ENCODE peak calls at places on chromosome 22, in four cellular contexts. P is GM12878, B is WTC11, L is K562. S is an unnamed sample.

GRCh38 chr22:44172370-44173108 is 8.2 kb upstream of the PARVG start:
- DNase-seq in P (no peak), B (no peak), L (no peak), S (no peak)

GRCh38 chr22:44153705-44154104 is 27.0 kb upstream of the PARVG start:
- DNase-seq in P (no peak), B (no peak), L (no peak), S (no peak)

GRCh38 chr22:43849731-43850130 is 12.6 kb downstream of the SULT4A1 start:
- DNase-seq in P (no peak), B (no peak), L (no peak), S (no peak)

GRCh38 chr22:49862408-49862776 is 8.7 kb downstream of the ZBED4 start:
- DNase-seq in P (no peak), B (no peak), L (no peak), S (no peak)

GRCh38 chr22:47564651-47565050 is 802.2 kb downstream of the TBC1D22A start:
- DNase-seq in P (no peak), B (no peak), L (peak; percentile 10), S (no peak)

GRCh38 chr22:45223304-45224117 is 17.2 kb downstream of the KIAA0930 start:
- DNase-seq in P (no peak), B (no peak), L (no peak), S (no peak)

GRCh38 chr22:46673205-46673604 is 53.0 kb downstream of the GRAMD4 start:
- DNase-seq in P (no peak), B (no peak), L (no peak), S (no peak)

GRCh38 chr22:27730649-27731433 is 70.7 kb downstream of the MN1 start:
- DNase-seq in P (no peak), B (no peak), L (no peak), S (no peak)

GRCh38 chr22:31040542-31041398 is 40.3 kb upstream of the SMTN start:
- DNase-seq in P (no peak), B (no peak), L (no peak), S (no peak)

GRCh38 chr22:25141994-25142620 is 57.6 kb upstream of the CRYBB3 start:
- DNase-seq in P (no peak), B (no peak), L (no peak), S (no peak)

GRCh38 chr22:19042285-19043110 is 79.7 kb downstream of the DGCR2 start:
- DNase-seq in P (no peak), B (no peak), L (no peak), S (no peak)

GRCh38 chr22:31504282-31504681 is 7.9 kb downstream of the SFI1 start:
- DNase-seq in P (no peak), B (no peak), L (no peak), S (no peak)

DNA sequence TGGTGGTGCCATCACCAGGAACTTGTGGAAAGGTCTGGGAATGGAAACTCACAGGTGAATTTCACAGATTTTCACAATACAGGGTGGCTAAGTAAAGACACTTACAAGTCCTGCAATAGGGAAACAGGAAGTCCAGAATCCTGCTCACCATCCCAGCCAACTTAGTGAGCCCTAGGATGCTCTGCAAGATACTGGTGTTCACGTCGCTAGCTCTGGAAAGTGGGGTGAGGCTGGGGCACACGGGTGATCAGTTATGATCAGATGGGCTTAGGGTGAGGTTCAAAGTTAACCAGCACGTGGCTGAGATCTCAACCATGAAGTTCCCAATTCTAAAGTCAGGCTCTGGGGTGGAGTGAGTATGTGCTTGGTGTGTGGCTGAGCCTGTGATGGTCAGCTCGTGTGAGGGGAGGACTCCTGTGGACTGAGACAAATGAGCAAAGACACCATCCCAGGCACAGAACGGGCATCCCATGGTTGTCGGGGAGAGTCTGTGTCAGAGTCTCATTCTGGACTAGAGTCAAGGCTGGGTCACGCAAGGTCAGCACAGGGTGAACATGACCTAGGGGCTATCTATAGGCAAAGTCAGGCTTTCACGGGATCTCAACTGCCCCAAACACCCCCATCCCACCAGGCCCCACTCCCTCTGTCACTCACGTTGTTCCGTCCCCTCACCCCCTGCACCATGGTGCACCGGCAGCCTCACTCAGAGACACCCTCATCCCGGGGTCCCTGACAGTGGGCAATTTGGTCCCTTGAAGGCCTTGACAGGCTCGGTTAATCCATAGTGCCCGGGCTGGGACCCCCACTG is 23.9 kb downstream of the IGLL5 start:
- DNase-seq in P (no peak), B (no peak), L (peak; percentile 58), S (no peak)
- TF ChIP-seq TCF7 in P (no peak), B (no peak), L (no peak), S (no peak)

GRCh38 chr22:28742562-28742962 is 723 bp downstream of the HSCB start:
- DNase-seq in P (no peak), B (no peak), L (peak; percentile 53), S (no peak)

GRCh38 chr22:28736296-28737155 is 5.1 kb downstream of the CHEK2 start:
- DNase-seq in P (no peak), B (no peak), L (no peak), S (no peak)

GRCh38 chr22:28743852-28744251 is 2.0 kb downstream of the HSCB start:
- DNase-seq in P (no peak), B (no peak), L (no peak), S (no peak)

GRCh38 chr22:28741200-28741757 is 341 bp downstream of the CHEK2 start:
- DNase-seq in P (no peak), B (no peak), L (no peak), S (no peak)

GRCh38 chr22:28741758-28742561 is at the start of the genes CHEK2 and HSCB:
- DNase-seq in P (peak; percentile 96), B (peak; percentile 98), L (peak; percentile 94), S (peak; percentile 98)
- TF ChIP-seq TCF7 in P (no peak), B (no peak), L (no peak), S (no peak)

GRCh38 chr22:17213976-17214375 is 5.3 kb downstream of the ADA2 start:
- DNase-seq in P (no peak), B (peak; percentile 72), L (peak; percentile 51), S (peak; percentile 21)
- TF ChIP-seq TCF7 in P (no peak), B (no peak), L (no peak), S (no peak)

GRCh38 chr22:36374603-36375024 is 13.2 kb downstream of the MYH9 start:
- DNase-seq in P (no peak), B (no peak), L (no peak), S (no peak)
- TF ChIP-seq TCF7 in P (no peak), B (no peak), L (no peak), S (no peak)

DNA sequence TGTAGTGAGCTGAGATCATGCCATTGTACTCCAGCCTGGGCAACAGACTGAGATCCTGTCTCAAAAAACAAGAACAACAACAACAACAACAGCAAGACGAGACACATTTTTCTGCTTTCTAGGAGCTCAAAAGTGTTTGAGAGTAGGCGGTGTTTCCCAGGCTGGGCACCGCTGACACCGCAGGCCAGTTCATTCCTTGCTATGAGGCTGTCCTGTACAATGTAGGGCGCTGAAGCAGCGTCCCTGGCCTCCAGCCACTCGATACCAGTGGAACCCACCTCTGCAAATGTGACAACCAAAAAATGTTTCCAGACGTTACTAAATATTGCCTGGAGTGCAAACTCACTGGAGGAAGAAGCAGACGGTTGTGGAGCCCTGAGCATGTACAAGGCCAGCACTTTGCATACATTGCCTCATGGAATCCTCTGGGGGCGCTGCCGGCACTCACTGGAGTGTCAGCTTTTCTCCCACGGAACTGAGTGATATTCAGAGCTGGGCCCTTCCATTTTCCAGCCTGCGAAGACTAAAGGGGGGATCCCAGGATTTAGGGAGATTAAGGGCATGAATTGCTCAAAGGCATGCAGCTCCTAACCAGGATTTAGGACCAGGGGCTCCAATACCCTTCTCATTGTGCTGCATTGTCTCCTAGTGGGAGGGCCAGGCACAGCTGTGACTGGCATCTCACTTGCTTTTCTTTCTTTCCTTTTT is 5.8 kb upstream of the MIEF1 start:
- DNase-seq in P (no peak), B (peak; percentile 75), L (peak; percentile 37), S (peak; percentile 74)
- TF ChIP-seq TCF7 in P (no peak), B (no peak), L (no peak), S (no peak)

DNA sequence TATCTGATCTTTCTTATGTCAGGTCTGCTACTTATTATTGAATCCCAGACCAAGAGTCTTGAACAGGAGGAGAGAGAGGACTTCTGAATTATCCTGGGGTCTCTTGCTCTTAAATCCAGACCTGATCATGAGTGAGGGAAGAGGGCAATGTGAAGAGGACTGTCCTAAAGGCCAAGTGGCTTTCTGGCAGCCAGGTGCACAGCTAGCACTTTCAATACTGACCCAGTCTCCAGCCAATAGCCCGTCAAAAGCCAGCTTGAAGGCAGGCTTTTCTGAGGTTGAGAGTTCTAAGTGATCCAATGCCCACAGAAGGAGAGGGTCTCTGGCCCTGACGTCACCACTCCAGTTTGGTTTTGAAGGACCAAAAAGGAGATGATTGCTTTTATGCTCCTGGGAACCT is 37.2 kb downstream of the FBXO7 start:
- DNase-seq in P (no peak), B (no peak), L (no peak), S (no peak)
- TF ChIP-seq TCF7 in P (no peak), B (no peak), L (no peak), S (no peak)

GRCh38 chr22:33380789-33381530 is 322.8 kb upstream of the SYN3 start:
- DNase-seq in P (peak; percentile 11), B (no peak), L (no peak), S (no peak)
- TF ChIP-seq TCF7 in P (no peak), B (no peak), L (no peak), S (no peak)

DNA sequence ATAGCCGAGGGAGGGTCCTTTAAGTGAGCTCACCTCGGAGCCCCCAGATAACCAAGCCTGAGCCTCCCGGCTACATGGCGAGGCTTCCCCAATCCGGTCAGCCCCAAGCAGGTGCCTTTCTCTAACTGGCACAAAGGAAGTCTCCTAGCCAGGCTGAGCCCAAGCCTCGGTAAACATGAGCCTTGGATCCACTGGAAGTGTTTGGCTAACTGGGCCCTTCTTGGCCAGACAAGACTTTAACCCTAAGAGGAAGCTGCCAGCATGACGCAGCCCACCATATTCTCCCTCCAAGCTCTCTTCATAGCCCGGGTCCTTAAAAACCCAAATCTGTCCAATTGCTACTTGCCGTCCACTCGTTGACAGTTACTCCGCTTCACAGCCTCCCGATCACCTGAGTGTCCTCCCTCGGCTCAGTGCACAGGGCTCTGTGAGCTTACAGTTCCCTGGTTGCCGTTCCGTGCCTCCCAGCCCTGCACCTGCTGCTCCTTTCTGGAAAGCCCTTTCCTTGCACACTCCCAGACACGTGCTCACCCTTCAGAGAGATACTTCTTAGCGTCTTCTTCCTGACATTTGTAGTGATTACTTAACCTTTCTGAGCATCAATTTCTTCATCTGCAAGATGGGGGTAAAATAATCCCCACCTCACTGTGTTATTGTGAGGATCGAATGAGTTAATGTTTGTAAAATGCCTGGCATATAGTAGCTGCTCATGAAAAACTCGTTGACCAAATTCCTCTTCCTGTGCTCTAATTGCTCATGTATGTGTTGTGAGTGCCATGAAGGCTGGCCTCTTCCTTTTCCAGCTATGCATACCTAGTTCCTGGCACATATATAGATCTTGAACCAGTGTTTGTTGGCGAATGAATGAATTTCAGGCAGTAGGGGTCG is 25.6 kb downstream of the TXN2 start:
- DNase-seq in P (no peak), B (no peak), L (no peak), S (no peak)
- TF ChIP-seq TCF7 in P (no peak), B (no peak), L (no peak), S (no peak)

S was measured in HepG2.